ENCODE peak calls at places on chromosomes 1 and 21, in seven cellular contexts. U is body of pancreas, B is left ventricle myocardium inferior, H is prostate gland, F is Calu3, D is AG04449, X is lower lobe of right lung. M is an unnamed sample.
A peak's percentile ranks its signal among the peaks of the same experiment; 100 is the strongest.

GRCh38 chr1:12547586-12548225 is 70.3 kb downstream of the DHRS3 start:
- DNase-seq in D (no peak), X (peak; percentile 41), U (no peak), B (no peak), H (no peak), F (no peak), M (peak; percentile 18)

GRCh38 chr1:22817462-22817861 is 106.8 kb downstream of the EPHB2 start:
- DNase-seq in F (no peak), X (no peak), D (no peak), B (no peak), U (no peak), H (no peak), M (no peak)

GRCh38 chr1:42844592-42845140 is 1.7 kb upstream of the ZNF691 start:
- DNase-seq in X (no peak), F (no peak), U (no peak), B (no peak), D (no peak), H (no peak), M (no peak)

GRCh38 chr1:198619375-198620140 is 19.3 kb upstream of the PTPRC start:
- DNase-seq in X (no peak), B (no peak), F (no peak), U (no peak), H (no peak), D (no peak), M (no peak)

GRCh38 chr1:21901473-21901847 is 35.6 kb downstream of the HSPG2 start:
- DNase-seq in X (no peak), H (no peak), U (no peak), D (no peak), F (no peak), B (peak; percentile 67), M (peak; percentile 47)

GRCh38 chr1:32321712-32322291 is 14.2 kb downstream of the MARCKSL1 start:
- DNase-seq in U (peak; percentile 86), F (peak; percentile 81), B (no peak), X (no peak), H (no peak), D (no peak), M (no peak)

GRCh38 chr1:46344481-46344880 is 3.9 kb downstream of the NSUN4 start:
- DNase-seq in B (no peak), X (no peak), D (no peak), H (no peak), F (no peak), U (no peak), M (no peak)

GRCh38 chr1:154883919-154884867 is 14.1 kb upstream of the KCNN3 start:
- DNase-seq in F (no peak), B (no peak), X (no peak), H (no peak), U (no peak), D (no peak), M (no peak)

GRCh38 chr21:33473344-33473743 is 6.4 kb downstream of the TMEM50B start:
- DNase-seq in B (no peak), U (no peak), F (no peak), D (no peak), H (no peak), X (no peak), M (no peak)

GRCh38 chr1:75265792-75266191 is 131.6 kb downstream of the LHX8 start:
- DNase-seq in D (no peak), H (no peak), B (no peak), F (peak; percentile 22), X (no peak), U (peak; percentile 32), M (no peak)

GRCh38 chr1:230423936-230424335 is 2.2 kb downstream of the PGBD5 start:
- DNase-seq in X (no peak), D (no peak), B (no peak), F (no peak), H (no peak), U (no peak), M (no peak)

GRCh38 chr1:41878495-41878894 is 40.2 kb downstream of the HIVEP3 start:
- DNase-seq in U (no peak), D (no peak), F (no peak), X (no peak), H (no peak), B (no peak), M (no peak)

GRCh38 chr1:24562625-24563024 is 6.7 kb downstream of the NCMAP start:
- DNase-seq in H (no peak), D (no peak), F (peak; percentile 65), X (no peak), B (no peak), U (peak; percentile 36), M (no peak)

GRCh38 chr1:206579747-206580437 is 32.4 kb downstream of the EIF2D start:
- DNase-seq in F (no peak), B (peak; percentile 64), H (no peak), U (peak; percentile 84), X (peak; percentile 92), D (no peak), M (peak; percentile 93)

GRCh38 chr1:153742411-153743142 is 14.7 kb downstream of the INTS3 start:
- DNase-seq in U (peak; percentile 75), X (no peak), D (peak; percentile 37), B (no peak), H (no peak), F (peak; percentile 66), M (no peak)

GRCh38 chr1:54353959-54354358 is 52.2 kb downstream of the SSBP3 start:
- DNase-seq in U (no peak), B (no peak), F (no peak), D (no peak), H (no peak), X (no peak), M (no peak)

GRCh38 chr1:88946845-88947244 is 45.6 kb downstream of the KYAT3 start:
- DNase-seq in F (no peak), D (peak; percentile 17), X (no peak), H (no peak), U (no peak), B (no peak), M (no peak)

GRCh38 chr1:89610457-89610991 is 22.4 kb upstream of the LRRC8C start:
- DNase-seq in B (no peak), U (no peak), H (no peak), X (no peak), F (no peak), D (no peak), M (no peak)

GRCh38 chr1:234837713-234838112 is 227.7 kb upstream of the IRF2BP2 start:
- DNase-seq in X (no peak), B (no peak), U (no peak), D (no peak), H (no peak), F (no peak), M (no peak)

GRCh38 chr1:234840253-234840652 is 230.3 kb upstream of the IRF2BP2 start:
- DNase-seq in X (no peak), F (no peak), H (no peak), B (no peak), U (no peak), D (no peak), M (no peak)

GRCh38 chr1:234840843-234841242 is 230.9 kb upstream of the IRF2BP2 start:
- DNase-seq in X (no peak), F (no peak), U (no peak), B (no peak), D (no peak), H (no peak), M (no peak)

GRCh38 chr1:234838182-234838581 is 228.2 kb upstream of the IRF2BP2 start:
- DNase-seq in F (no peak), B (no peak), H (no peak), U (no peak), D (no peak), X (no peak), M (no peak)

DNA sequence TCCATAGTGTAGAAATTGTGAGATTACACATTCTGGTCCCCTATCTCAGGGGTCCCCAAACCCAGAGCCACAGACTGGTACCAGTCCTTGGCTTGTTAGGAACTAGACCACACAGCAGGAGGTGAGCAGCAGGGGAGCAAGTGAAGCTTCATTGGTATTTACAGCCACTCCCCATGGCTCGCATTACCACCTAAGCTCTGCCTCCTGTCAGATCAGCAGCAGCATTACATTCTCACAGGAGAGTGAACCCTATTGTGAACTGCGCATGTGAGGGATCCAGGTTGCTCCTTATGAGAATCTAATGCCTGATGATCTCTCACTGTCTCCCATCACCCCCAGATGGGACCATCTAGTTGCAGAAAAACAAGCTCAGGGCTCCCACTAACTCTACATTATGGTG is 229.7 kb upstream of the IRF2BP2 start:
- DNase-seq in B (no peak), X (no peak), U (no peak), H (no peak), D (no peak), F (peak; percentile 27), M (no peak)
- TF ChIP-seq CTCF in B (no peak), X (no peak), U (no peak), H (no peak), D (no peak), F (no peak), M (no peak)

GRCh38 chr1:57122031-57122430 is 156.2 kb upstream of the C8B start:
- DNase-seq in H (no peak), U (no peak), F (no peak), D (no peak), X (no peak), B (no peak), M (no peak)
- TF ChIP-seq CTCF in H (no peak), U (no peak), F (no peak), D (no peak), X (no peak), B (no peak), M (no peak)

DNA sequence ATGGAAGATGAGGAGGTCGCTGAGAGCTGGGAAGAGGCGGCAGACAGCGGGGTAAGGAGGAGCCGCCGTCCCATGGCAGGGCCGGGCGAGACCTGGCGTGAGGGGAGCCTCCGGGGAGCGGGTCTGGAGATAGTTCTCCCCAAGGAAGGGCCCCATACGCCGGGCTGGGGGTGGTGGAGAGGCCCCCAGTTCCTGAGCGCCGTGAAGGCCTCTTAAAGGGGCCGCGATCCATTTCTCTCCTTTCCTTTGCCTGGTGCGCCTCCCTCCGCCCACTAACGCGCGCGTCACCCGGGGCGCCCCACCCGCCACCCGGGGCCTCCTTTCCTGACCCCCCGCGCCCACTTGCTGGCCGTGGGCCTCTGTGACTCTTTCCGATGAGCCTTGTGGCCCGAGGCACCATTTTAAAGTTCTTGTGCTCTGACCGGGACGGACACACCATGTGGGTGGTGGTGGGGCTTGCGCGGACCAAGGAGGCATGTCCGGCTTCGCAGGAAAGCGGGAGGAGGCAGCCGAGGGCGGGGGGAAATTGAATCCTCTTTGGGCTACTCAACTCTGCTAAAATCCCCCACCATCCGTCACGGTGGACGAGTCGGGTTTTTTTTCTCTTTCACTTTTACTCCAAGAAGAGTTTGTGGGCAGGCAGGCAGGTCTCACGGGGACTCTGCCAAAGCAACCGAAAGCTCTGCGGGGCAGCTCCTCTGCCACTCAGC is 371 bp downstream of the SZRD1 start:
- DNase-seq in X (peak; percentile 88), D (peak; percentile 23), B (peak; percentile 82), U (peak; percentile 84), H (peak; percentile 81), F (peak; percentile 68), M (peak; percentile 68)
- TF ChIP-seq CTCF in X (no peak), D (no peak), B (no peak), U (peak; percentile 9), H (no peak), F (no peak), M (no peak)

GRCh38 chr1:60668584-60668983 is 413.8 kb upstream of the NFIA start:
- DNase-seq in U (no peak), B (no peak), D (no peak), F (no peak), H (no peak), X (no peak), M (no peak)

DNA sequence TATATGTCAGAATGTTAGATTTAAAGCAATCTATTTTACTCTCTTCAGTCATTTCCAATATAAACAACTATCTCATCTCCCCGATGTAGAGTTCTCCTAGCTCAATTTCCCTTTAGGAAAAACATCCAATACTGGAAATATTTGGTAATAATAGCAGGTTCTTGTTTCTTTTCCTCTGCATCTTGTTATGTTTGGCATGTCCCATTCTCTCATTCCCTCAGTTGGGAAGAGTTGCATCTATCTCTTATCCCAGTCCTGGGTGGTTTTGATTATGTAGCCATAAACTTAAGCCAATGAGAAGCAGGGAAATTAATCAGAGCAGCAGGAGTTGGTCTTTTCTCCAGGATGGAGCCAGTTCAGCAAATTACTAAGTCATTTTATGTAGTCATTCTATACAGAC is 418.3 kb upstream of the NFIA start:
- DNase-seq in F (no peak), D (no peak), B (no peak), U (no peak), H (no peak), X (no peak), M (no peak)
- TF ChIP-seq CTCF in F (no peak), D (no peak), B (no peak), U (no peak), H (no peak), X (no peak), M (no peak)

M was measured in gastrocnemius medialis.